ENCODE peak calls at places on chromosomes 12 and 14, in nine cellular contexts. S, U, H, C, J, Q, A, Z and N are unnamed samples.

GRCh38 chr14:102050625-102051024 is 36.2 kb downstream of the HSP90AA1 start:
- DNase-seq in S (no peak), U (no peak), H (no peak), C (no peak), J (no peak), Q (no peak), A (peak), Z (peak), N (no peak)

GRCh38 chr12:67782573-67782972 is 134.0 kb downstream of the DYRK2 start:
- DNase-seq in S (no peak), U (no peak), H (no peak), C (no peak), J (no peak), Q (no peak), A (no peak), Z (no peak), N (no peak)

GRCh38 chr14:28774764-28775738 is 8.5 kb downstream of the FOXG1 start:
- DNase-seq in S (no peak), U (no peak), H (no peak), C (no peak), J (no peak), Q (no peak), A (no peak), Z (no peak), N (no peak)

GRCh38 chr12:69475237-69475984 is 5.2 kb downstream of the FRS2 start:
- DNase-seq in S (no peak), U (no peak), H (peak), C (no peak), J (no peak), Q (no peak), A (no peak), Z (peak), N (no peak)

GRCh38 chr14:31576949-31577348 is 15.7 kb downstream of the NUBPL start:
- DNase-seq in S (no peak), U (no peak), H (no peak), C (no peak), J (no peak), Q (no peak), A (no peak), Z (no peak), N (no peak)

GRCh38 chr12:63294327-63294632 is 143.3 kb upstream of the AVPR1A start:
- DNase-seq in S (no peak), U (no peak), H (peak), C (no peak), J (no peak), Q (no peak), A (no peak), Z (peak), N (no peak)

GRCh38 chr12:132418393-132418925 is 71.5 kb upstream of the FBRSL1 start:
- DNase-seq in S (no peak), U (no peak), H (no peak), C (no peak), J (no peak), Q (no peak), A (no peak), Z (no peak), N (no peak)

GRCh38 chr14:78446807-78447206 is 276.6 kb downstream of the NRXN3 start:
- DNase-seq in S (no peak), U (no peak), H (no peak), C (no peak), J (peak), Q (no peak), A (no peak), Z (peak), N (no peak)

GRCh38 chr12:55188974-55189556 is 31.8 kb upstream of the OR10A7 start:
- DNase-seq in S (peak), U (peak), H (peak), C (no peak), J (peak), Q (no peak), A (no peak), Z (peak), N (peak)

GRCh38 chr12:77772606-77773298 is 57.9 kb upstream of the NAV3 start:
- DNase-seq in S (no peak), U (no peak), H (no peak), C (no peak), J (no peak), Q (no peak), A (no peak), Z (no peak), N (no peak)

GRCh38 chr12:77782034-77782433 is 48.7 kb upstream of the NAV3 start:
- DNase-seq in S (no peak), U (no peak), H (no peak), C (no peak), J (no peak), Q (no peak), A (no peak), Z (no peak), N (no peak)

DNA sequence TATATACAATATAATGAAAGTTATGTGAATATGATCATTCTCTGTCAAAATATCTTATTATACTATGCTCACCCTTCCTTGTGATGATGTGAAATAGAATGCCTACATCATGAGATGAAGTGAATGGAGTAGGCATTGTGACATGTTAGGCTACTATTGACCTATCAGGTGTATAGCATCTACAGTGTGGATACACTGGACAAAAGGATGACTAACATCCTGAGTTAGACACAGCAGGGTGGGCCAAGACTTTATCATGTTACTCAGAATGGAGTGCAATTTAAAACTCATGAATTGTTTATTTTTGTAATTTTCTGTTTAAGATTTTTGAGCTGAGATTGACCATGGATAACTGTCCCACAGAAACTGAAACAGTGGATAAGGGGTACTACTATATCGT is 53.4 kb upstream of the NAV3 start:
- DNase-seq in S (no peak), U (no peak), H (peak), C (no peak), J (no peak), Q (no peak), A (no peak), Z (no peak), N (no peak)
- TF ChIP-seq CTCF in S (no peak), U (no peak), H (no peak), C (no peak), J (no peak), Q (no peak), A (no peak), Z (no peak), N (no peak)

GRCh38 chr14:65131176-65131765 is 29.0 kb upstream of the MAX start:
- DNase-seq in S (no peak), U (no peak), H (no peak), C (no peak), J (no peak), Q (no peak), A (no peak), Z (no peak), N (no peak)
- TF ChIP-seq CTCF in S (no peak), U (no peak), H (no peak), C (no peak), J (no peak), Q (no peak), A (no peak), Z (no peak), N (no peak)

DNA sequence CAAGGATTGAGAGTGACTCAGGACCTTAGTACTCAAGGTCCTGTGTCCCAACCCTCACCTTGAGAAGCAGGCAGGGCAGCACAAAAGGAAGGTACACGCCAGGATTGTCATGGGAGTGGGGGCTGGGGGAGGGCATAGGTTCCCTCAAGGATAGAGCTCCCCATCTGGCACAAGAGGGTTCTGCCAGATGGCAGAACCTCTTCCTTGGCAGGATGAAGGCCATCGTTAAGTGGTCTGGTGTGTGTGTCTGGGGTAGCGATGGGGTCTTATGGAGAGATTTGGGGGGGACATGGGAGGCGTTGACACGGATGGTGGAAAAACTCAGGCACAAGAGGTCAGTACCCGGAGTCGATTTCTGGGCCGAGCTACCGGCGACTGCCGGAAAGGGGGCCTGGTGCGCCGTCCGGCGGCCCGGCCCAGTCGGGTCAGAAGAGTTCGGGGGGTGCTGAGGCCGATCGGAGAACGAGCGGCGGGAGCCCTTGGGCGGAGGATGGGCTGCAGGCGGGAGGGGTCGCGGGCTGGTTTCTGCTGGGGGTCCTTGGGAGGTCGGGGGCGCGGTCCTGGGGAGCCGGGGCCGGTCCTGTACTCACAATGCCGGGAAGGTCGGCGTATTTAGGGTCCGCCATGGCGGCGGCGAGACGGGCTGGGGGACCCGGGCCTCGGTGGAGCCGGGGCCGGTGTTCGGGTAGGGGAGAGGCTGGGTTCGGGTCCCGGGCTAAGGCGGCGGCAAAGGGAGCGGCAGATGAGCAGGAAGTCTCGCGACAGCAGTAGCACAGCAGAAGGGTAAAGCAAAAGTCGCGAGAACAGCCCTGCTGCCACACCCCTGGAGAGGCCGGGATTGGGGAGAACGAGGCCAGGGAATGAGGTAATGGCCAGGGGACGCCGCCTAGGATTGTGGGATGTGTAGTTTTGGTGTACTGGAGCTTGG is at the start of gene DCTN2:
- DNase-seq in S (peak), U (peak), H (peak), C (peak), J (peak), Q (peak), A (peak), Z (peak), N (peak)
- TF ChIP-seq CTCF in S (no peak), U (no peak), H (no peak), C (no peak), J (peak), Q (no peak), A (no peak), Z (peak), N (no peak)

DNA sequence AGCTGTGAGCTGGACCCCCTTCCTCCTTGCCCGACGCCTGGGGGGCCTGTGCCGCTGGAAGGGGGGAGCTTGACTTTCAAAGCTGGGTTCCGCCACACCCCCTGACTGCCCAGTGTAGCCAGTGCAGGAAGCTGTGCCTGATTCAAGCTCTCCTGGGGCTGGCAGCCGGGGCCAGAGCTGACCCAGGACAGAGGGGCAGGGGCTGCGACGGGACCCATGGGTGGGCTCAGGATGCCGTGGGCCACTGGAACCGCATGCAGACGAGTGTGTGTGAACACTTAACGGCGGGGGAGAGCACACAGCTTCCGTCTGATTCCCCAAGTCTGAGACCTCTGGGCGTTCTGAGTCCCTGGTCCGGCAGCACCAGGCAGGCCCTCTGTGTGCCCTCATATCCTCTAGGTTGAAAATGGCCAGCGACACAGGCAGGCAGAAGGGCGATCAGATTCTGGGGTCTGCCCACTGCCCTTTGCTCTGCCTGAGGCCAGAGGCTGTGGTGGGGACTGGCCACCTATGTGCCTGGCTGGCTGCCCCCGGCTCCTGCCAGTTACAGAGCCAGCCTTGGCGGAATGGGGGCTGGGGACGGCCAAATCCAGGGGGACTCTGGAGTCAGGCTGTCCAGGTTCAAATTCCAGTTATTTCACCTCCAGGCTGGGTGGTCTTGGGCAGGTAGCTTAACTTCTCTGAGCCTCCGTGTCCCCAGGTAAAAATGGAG is 54.0 kb downstream of the CYP46A1 start:
- DNase-seq in S (no peak), U (no peak), H (no peak), C (no peak), J (no peak), Q (no peak), A (no peak), Z (no peak), N (no peak)
- TF ChIP-seq CTCF in S (no peak), U (no peak), H (no peak), C (no peak), J (no peak), Q (no peak), A (no peak), Z (no peak), N (no peak)

GRCh38 chr12:174596-174995 is 39.4 kb downstream of the SLC6A12 start:
- DNase-seq in S (no peak), U (no peak), H (no peak), C (no peak), J (no peak), Q (no peak), A (no peak), Z (no peak), N (no peak)

GRCh38 chr12:177336-177979 is 36.5 kb downstream of the SLC6A12 start:
- DNase-seq in S (no peak), U (no peak), H (no peak), C (no peak), J (no peak), Q (no peak), A (no peak), Z (no peak), N (no peak)

GRCh38 chr12:175250-175649 is 38.7 kb downstream of the SLC6A12 start:
- DNase-seq in S (no peak), U (no peak), H (no peak), C (no peak), J (no peak), Q (no peak), A (peak), Z (no peak), N (no peak)

GRCh38 chr12:176321-177181 is 37.4 kb downstream of the SLC6A12 start:
- DNase-seq in S (no peak), U (no peak), H (peak), C (no peak), J (no peak), Q (no peak), A (no peak), Z (peak), N (no peak)

DNA sequence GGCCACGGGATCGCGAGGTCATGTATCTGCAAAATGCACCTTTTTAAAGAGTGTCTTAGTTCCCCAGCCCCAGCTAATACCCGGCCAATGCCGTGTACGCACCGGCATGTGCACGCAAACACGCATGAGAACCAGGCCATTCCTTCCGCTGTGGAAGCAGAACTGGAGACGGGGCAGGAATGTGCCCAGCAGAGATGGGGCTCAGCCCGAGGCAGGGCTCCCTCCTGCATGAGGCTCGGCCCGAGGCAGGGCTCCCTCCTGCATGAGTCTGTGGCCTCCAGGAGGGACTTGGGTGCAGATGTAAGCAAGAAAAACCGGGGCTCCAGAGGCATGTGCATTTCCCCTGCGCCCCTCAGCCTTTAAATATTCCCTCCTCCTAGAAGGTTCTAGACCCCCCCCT is 38.2 kb downstream of the SLC6A12 start:
- DNase-seq in S (no peak), U (no peak), H (no peak), C (no peak), J (no peak), Q (no peak), A (no peak), Z (no peak), N (no peak)
- TF ChIP-seq CTCF in S (no peak), U (no peak), H (no peak), C (no peak), J (no peak), Q (no peak), A (no peak), Z (no peak), N (no peak)

GRCh38 chr12:52945389-52946232 is 3.3 kb upstream of the KRT18 start:
- DNase-seq in S (no peak), U (no peak), H (peak), C (no peak), J (peak), Q (no peak), A (no peak), Z (peak), N (no peak)

GRCh38 chr12:52942056-52942913 is 6.6 kb upstream of the KRT18 start:
- DNase-seq in S (no peak), U (no peak), H (no peak), C (no peak), J (no peak), Q (no peak), A (no peak), Z (no peak), N (no peak)

GRCh38 chr12:52944683-52945388 is 4.1 kb upstream of the KRT18 start:
- DNase-seq in S (no peak), U (no peak), H (no peak), C (no peak), J (no peak), Q (no peak), A (no peak), Z (no peak), N (no peak)

GRCh38 chr12:52946334-52946733 is 2.6 kb upstream of the KRT18 start:
- DNase-seq in S (no peak), U (no peak), H (no peak), C (no peak), J (no peak), Q (no peak), A (no peak), Z (no peak), N (no peak)

DNA sequence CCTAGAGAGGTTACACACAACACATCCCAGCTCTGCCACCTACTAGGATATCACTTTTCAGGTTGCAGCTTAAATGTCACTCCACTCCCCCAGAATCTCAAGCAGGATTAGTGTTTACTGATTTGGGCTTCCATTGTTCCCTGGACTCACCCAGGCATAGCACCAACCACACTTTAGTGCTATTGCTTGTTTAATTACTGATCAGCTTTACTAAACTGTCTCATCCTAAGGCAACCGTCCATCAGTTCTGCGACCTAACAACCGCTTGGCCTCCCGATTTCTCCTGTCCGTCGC is 6.1 kb upstream of the KRT18 start:
- DNase-seq in S (no peak), U (no peak), H (no peak), C (no peak), J (no peak), Q (no peak), A (no peak), Z (no peak), N (no peak)
- TF ChIP-seq CTCF in S (no peak), U (no peak), H (no peak), C (no peak), J (no peak), Q (no peak), A (no peak), Z (no peak), N (no peak)

GRCh38 chr12:125533434-125534029 is 468.3 kb downstream of the AACS start:
- DNase-seq in S (no peak), U (peak), H (no peak), C (no peak), J (peak), Q (no peak), A (no peak), Z (no peak), N (peak)
- TF ChIP-seq CTCF in S (peak), U (peak), H (no peak), C (peak), J (peak), Q (no peak), A (no peak), Z (peak), N (peak)

GRCh38 chr12:85441740-85442139 is 161.7 kb downstream of the ALX1 start:
- DNase-seq in S (no peak), U (no peak), H (peak), C (no peak), J (no peak), Q (no peak), A (no peak), Z (peak), N (no peak)
- TF ChIP-seq CTCF in S (peak), U (no peak), H (peak), C (no peak), J (peak), Q (no peak), A (no peak), Z (peak), N (peak)

GRCh38 chr14:100078997-100079561 is 13.9 kb downstream of the EVL start:
- DNase-seq in S (no peak), U (peak), H (peak), C (no peak), J (no peak), Q (no peak), A (no peak), Z (peak), N (peak)
- TF ChIP-seq CTCF in S (no peak), U (no peak), H (no peak), C (no peak), J (no peak), Q (no peak), A (no peak), Z (no peak), N (no peak)